ENCODE peak calls at places on chromosome 16, in seven cellular contexts. B is HCT116, T is K562, X is HepG2, D is SK-N-SH, E is GM12878, V is H1. A is an unnamed sample.

GRCh38 chr16:75928295-75928694 is 202.0 kb upstream of the CPHXL start:
- DNase-seq in D (no peak), B (no peak), T (no peak), V (no peak), E (no peak), X (no peak), A (no peak)

GRCh38 chr16:63185235-63185780 is 1149.1 kb upstream of the CDH8 start:
- DNase-seq in E (no peak), D (no peak), T (no peak), B (no peak), V (no peak), X (no peak), A (no peak)

GRCh38 chr16:53058882-53059281 is 4.1 kb downstream of the CHD9 start:
- DNase-seq in E (no peak), V (no peak), B (no peak), D (no peak), T (no peak), X (no peak), A (no peak)

GRCh38 chr16:84239910-84240309 is at the start of gene KCNG4:
- DNase-seq in X (no peak), E (no peak), T (no peak), D (peak; percentile 75), B (no peak), V (no peak), A (no peak)

GRCh38 chr16:30004811-30005242 is 6.0 kb downstream of the DOC2A start:
- DNase-seq in V (no peak), T (no peak), E (no peak), D (peak; percentile 46), B (no peak), X (no peak), A (no peak)

GRCh38 chr16:50279142-50279865 is 13.0 kb downstream of the ADCY7 start:
- DNase-seq in T (peak; percentile 76), E (no peak), D (no peak), X (no peak), V (no peak), B (no peak), A (no peak)

GRCh38 chr16:16120382-16121184 is 102.7 kb downstream of the ABCC6 start:
- DNase-seq in E (no peak), D (peak; percentile 44), V (no peak), X (no peak), B (no peak), T (peak; percentile 79), A (no peak)

GRCh38 chr16:56346131-56346890 is 79.0 kb downstream of the AMFR start:
- DNase-seq in V (no peak), T (no peak), D (no peak), E (no peak), B (no peak), X (no peak), A (no peak)

GRCh38 chr16:85083051-85083639 is 29.1 kb downstream of the CIBAR2 start:
- DNase-seq in D (no peak), X (no peak), T (no peak), B (no peak), E (no peak), V (peak; percentile 72), A (no peak)

GRCh38 chr16:58492735-58493134 is 7.2 kb upstream of the NDRG4 start:
- DNase-seq in B (no peak), X (no peak), D (peak; percentile 53), T (peak; percentile 29), E (no peak), V (no peak), A (no peak)

GRCh38 chr16:19559242-19559910 is 3.9 kb downstream of the VPS35L start:
- DNase-seq in D (peak; percentile 40), E (no peak), V (peak; percentile 46), T (peak; percentile 37), X (peak; percentile 58), B (peak; percentile 51), A (peak; percentile 32)

GRCh38 chr16:23833960-23834685 is 1.7 kb upstream of the PRKCB start:
- DNase-seq in X (no peak), E (no peak), V (no peak), B (no peak), T (no peak), D (no peak), A (no peak)

GRCh38 chr16:75019007-75019406 is 20.2 kb downstream of the ZNRF1 start:
- DNase-seq in E (no peak), D (no peak), B (no peak), V (no peak), X (no peak), T (no peak), A (no peak)

GRCh38 chr16:1964046-1964505 is 550 bp downstream of the RPS2 start:
- DNase-seq in D (no peak), V (no peak), T (no peak), E (no peak), B (no peak), X (no peak), A (no peak)

GRCh38 chr16:80369559-80369958 is 171.2 kb upstream of the DYNLRB2 start:
- DNase-seq in V (peak; percentile 52), B (no peak), D (peak; percentile 58), E (no peak), T (no peak), X (peak; percentile 23), A (no peak)

GRCh38 chr16:68369697-68370096 is 58.9 kb downstream of the PRMT7 start:
- DNase-seq in D (no peak), V (no peak), X (no peak), B (no peak), T (no peak), E (peak; percentile 75), A (no peak)

GRCh38 chr16:81940781-81941560 is 70.3 kb downstream of the SDR42E1 start:
- DNase-seq in E (no peak), V (peak; percentile 45), T (no peak), B (peak; percentile 57), X (peak; percentile 47), D (peak; percentile 15), A (no peak)

GRCh38 chr16:66798162-66798561 is 3.2 kb downstream of the TERB1 start:
- DNase-seq in V (no peak), X (no peak), B (no peak), D (no peak), E (no peak), T (no peak), A (no peak)

GRCh38 chr16:66800856-66801255 is 528 bp downstream of the TERB1 start:
- DNase-seq in D (peak; percentile 20), X (no peak), V (no peak), B (no peak), E (no peak), T (no peak), A (no peak)

GRCh38 chr16:66801320-66802105 is at the start of gene TERB1:
- DNase-seq in X (no peak), V (peak; percentile 52), T (no peak), D (peak; percentile 20), B (no peak), E (no peak), A (no peak)
- H3K9me3 ChIP-seq in X (no peaks in the 10 kb centered on the region), V (no peaks in the 10 kb centered on the region), T (no peaks in the 10 kb centered on the region), D (no peaks in the 10 kb centered on the region), B (no peaks in the 10 kb centered on the region), E (no peaks in the 10 kb centered on the region), A (no peaks in the 10 kb centered on the region)

DNA sequence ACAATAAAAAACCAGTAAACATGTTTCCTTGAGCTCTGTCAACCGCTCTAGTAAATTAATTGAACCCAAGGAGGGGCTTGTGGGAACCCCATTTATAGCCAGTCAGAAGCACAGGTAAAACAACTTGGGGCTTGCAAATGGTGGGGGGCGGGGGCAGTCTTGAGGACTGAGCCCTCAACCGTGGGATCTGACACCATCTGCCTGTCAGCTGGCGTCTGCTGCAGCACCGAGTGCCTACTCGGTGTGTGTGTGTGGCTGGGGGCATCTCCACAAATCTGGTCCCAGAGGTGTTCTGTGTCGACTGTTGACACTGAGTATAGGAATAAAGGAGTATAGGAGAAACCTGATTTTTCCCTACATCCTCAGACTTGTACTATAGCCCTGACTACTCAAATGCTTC is 20.6 kb downstream of the CREBBP start:
- DNase-seq in X (no peak), V (no peak), T (no peak), E (no peak), D (no peak), B (no peak), A (no peak)
- H3K4me1 ChIP-seq in X (peaks cover 60% of the 10 kb centered on the region), V (peaks cover 18% of the 10 kb centered on the region), T (peaks cover 21% of the 10 kb centered on the region), E (peaks cover 66% of the 10 kb centered on the region), D (peaks cover 21% of the 10 kb centered on the region), B (peaks cover 4% of the 10 kb centered on the region), A (peaks cover 11% of the 10 kb centered on the region)

GRCh38 chr16:86117235-86117634 is 218.3 kb downstream of the IRF8 start:
- DNase-seq in X (no peak), V (no peak), D (no peak), B (no peak), E (no peak), T (no peak), A (no peak)

GRCh38 chr16:86120201-86120981 is 221.4 kb downstream of the IRF8 start:
- DNase-seq in B (no peak), D (no peak), E (no peak), V (no peak), T (no peak), X (no peak), A (no peak)

GRCh38 chr16:86118467-86119307 is 219.7 kb downstream of the IRF8 start:
- DNase-seq in D (no peak), T (no peak), V (no peak), B (no peak), X (no peak), E (peak; percentile 73), A (no peak)

GRCh38 chr16:86120982-86121242 is 221.9 kb downstream of the IRF8 start:
- DNase-seq in X (no peak), V (no peak), B (no peak), D (no peak), E (no peak), T (no peak), A (no peak)

DNA sequence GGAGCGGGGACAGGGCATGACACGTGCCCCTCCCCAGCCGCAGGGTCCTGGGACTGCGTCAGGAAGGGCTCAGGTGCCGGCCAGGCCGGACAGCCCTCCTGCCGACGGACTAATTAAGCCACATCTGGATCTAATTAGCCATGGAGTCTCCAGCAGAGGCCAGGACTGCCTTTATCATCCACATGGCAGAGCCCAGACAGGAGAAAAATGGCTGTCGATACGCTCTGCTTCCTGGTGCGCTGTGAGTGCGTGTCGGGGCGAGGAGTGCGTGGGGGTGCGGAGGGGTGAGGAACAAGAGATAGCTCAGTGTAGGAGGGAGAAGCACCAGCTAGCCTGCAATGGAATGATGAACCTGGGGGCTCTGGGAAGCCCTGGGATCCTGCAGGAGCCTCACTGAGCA is 218.8 kb downstream of the IRF8 start:
- DNase-seq in V (no peak), E (no peak), X (no peak), B (no peak), D (peak; percentile 49), T (no peak), A (no peak)
- TF ChIP-seq SIN3A in V (no peak), E (no peak), X (no peak), B (no peak), D (no peak), T (no peak), A (no peak)

GRCh38 chr16:71449020-71449419 is 7.2 kb upstream of the TLE7 start:
- DNase-seq in D (no peak), V (no peak), X (no peak), E (no peak), B (no peak), T (no peak), A (no peak)
- H3K9me3 ChIP-seq in D (peaks cover 42% of the 10 kb centered on the region), V (peaks cover 58% of the 10 kb centered on the region), X (no peaks in the 10 kb centered on the region), E (peaks cover 48% of the 10 kb centered on the region), B (peaks cover 22% of the 10 kb centered on the region), T (peaks cover 27% of the 10 kb centered on the region), A (peaks cover 42% of the 10 kb centered on the region)

GRCh38 chr16:87610026-87610425 is 7.7 kb downstream of the JPH3 start:
- DNase-seq in E (no peak), B (no peak), X (no peak), T (no peak), D (no peak), V (no peak), A (no peak)
- H3K4me1 ChIP-seq in E (no peaks in the 10 kb centered on the region), B (no peaks in the 10 kb centered on the region), X (no peaks in the 10 kb centered on the region), T (no peaks in the 10 kb centered on the region), D (peaks cover 12% of the 10 kb centered on the region), V (no peaks in the 10 kb centered on the region), A (no peaks in the 10 kb centered on the region)

A was measured in Panc1.